ENCODE peak calls at places on chromosome 20, in nine cellular contexts. One of them, this sample, is unnamed.
A peak's percentile ranks its signal among the peaks of the same experiment; 100 is the strongest.

GRCh38 chr20:47681977-47682812 is 103.1 kb downstream of the SULF2 start:
- DNase-seq in WTC11: no peak
- DNase-seq in foreskin fibroblast: peak; percentile 17
- DNase-seq in neural progenitor cell: no peak
- DNase-seq in cardiac muscle cell: peak; percentile 91
- DNase-seq in esophagus squamous epithelium: no peak
- DNase-seq in nephron progenitor cell: no peak
- DNase-seq in astrocyte of the cerebellum: no peak
- DNase-seq in right lobe of liver: peak; percentile 36
- DNase-seq in this sample: no peak

GRCh38 chr20:62724692-62725595 is 16.3 kb downstream of the NTSR1 start:
- DNase-seq in nephron progenitor cell: no peak
- DNase-seq in astrocyte of the cerebellum: no peak
- DNase-seq in neural progenitor cell: no peak
- DNase-seq in WTC11: no peak
- DNase-seq in esophagus squamous epithelium: no peak
- DNase-seq in cardiac muscle cell: no peak
- DNase-seq in right lobe of liver: peak; percentile 8
- DNase-seq in foreskin fibroblast: no peak
- DNase-seq in this sample: no peak

GRCh38 chr20:881051-881820 is 34.9 kb downstream of the ANGPT4 start:
- DNase-seq in right lobe of liver: no peak
- DNase-seq in foreskin fibroblast: peak; percentile 23
- DNase-seq in nephron progenitor cell: no peak
- DNase-seq in neural progenitor cell: no peak
- DNase-seq in cardiac muscle cell: peak; percentile 57
- DNase-seq in WTC11: no peak
- DNase-seq in astrocyte of the cerebellum: no peak
- DNase-seq in esophagus squamous epithelium: no peak
- DNase-seq in this sample: no peak

GRCh38 chr20:1892122-1892385 is 3.2 kb upstream of the SIRPA start:
- DNase-seq in astrocyte of the cerebellum: no peak
- DNase-seq in neural progenitor cell: no peak
- DNase-seq in nephron progenitor cell: no peak
- DNase-seq in WTC11: no peak
- DNase-seq in esophagus squamous epithelium: no peak
- DNase-seq in foreskin fibroblast: no peak
- DNase-seq in cardiac muscle cell: no peak
- DNase-seq in right lobe of liver: no peak
- DNase-seq in this sample: no peak

GRCh38 chr20:1664911-1665310 is 7.3 kb upstream of the SIRPG start:
- DNase-seq in nephron progenitor cell: no peak
- DNase-seq in cardiac muscle cell: no peak
- DNase-seq in esophagus squamous epithelium: no peak
- DNase-seq in foreskin fibroblast: no peak
- DNase-seq in right lobe of liver: no peak
- DNase-seq in neural progenitor cell: no peak
- DNase-seq in WTC11: no peak
- DNase-seq in astrocyte of the cerebellum: no peak
- DNase-seq in this sample: no peak

GRCh38 chr20:2967841-2968240 is 75.6 kb upstream of the GNRH2 start:
- DNase-seq in foreskin fibroblast: no peak
- DNase-seq in esophagus squamous epithelium: no peak
- DNase-seq in astrocyte of the cerebellum: no peak
- DNase-seq in WTC11: no peak
- DNase-seq in cardiac muscle cell: no peak
- DNase-seq in neural progenitor cell: peak; percentile 3
- DNase-seq in right lobe of liver: no peak
- DNase-seq in nephron progenitor cell: no peak
- DNase-seq in this sample: no peak

GRCh38 chr20:63151554-63152321 is 64.2 kb downstream of the YTHDF1 start:
- DNase-seq in right lobe of liver: no peak
- DNase-seq in astrocyte of the cerebellum: no peak
- DNase-seq in nephron progenitor cell: no peak
- DNase-seq in neural progenitor cell: no peak
- DNase-seq in cardiac muscle cell: peak; percentile 49
- DNase-seq in foreskin fibroblast: peak; percentile 10
- DNase-seq in esophagus squamous epithelium: no peak
- DNase-seq in WTC11: no peak
- DNase-seq in this sample: no peak

GRCh38 chr20:42435230-42435629 is 754.5 kb downstream of the PTPRT start:
- DNase-seq in esophagus squamous epithelium: no peak
- DNase-seq in nephron progenitor cell: no peak
- DNase-seq in foreskin fibroblast: no peak
- DNase-seq in right lobe of liver: no peak
- DNase-seq in WTC11: no peak
- DNase-seq in astrocyte of the cerebellum: no peak
- DNase-seq in cardiac muscle cell: no peak
- DNase-seq in neural progenitor cell: no peak
- DNase-seq in this sample: no peak

GRCh38 chr20:8757146-8757545 is 311.7 kb upstream of the PLCB4 start:
- DNase-seq in right lobe of liver: no peak
- DNase-seq in esophagus squamous epithelium: no peak
- DNase-seq in foreskin fibroblast: peak; percentile 85
- DNase-seq in cardiac muscle cell: peak; percentile 71
- DNase-seq in WTC11: no peak
- DNase-seq in neural progenitor cell: no peak
- DNase-seq in nephron progenitor cell: no peak
- DNase-seq in astrocyte of the cerebellum: peak; percentile 15
- DNase-seq in this sample: no peak

GRCh38 chr20:2658414-2659354 is 5.3 kb downstream of the IDH3B start:
- DNase-seq in nephron progenitor cell: no peak
- DNase-seq in WTC11: no peak
- DNase-seq in cardiac muscle cell: no peak
- DNase-seq in neural progenitor cell: no peak
- DNase-seq in esophagus squamous epithelium: no peak
- DNase-seq in foreskin fibroblast: no peak
- DNase-seq in right lobe of liver: no peak
- DNase-seq in astrocyte of the cerebellum: no peak
- DNase-seq in this sample: no peak

GRCh38 chr20:1478566-1478965 is 11.9 kb upstream of the NSFL1C start:
- DNase-seq in neural progenitor cell: no peak
- DNase-seq in nephron progenitor cell: no peak
- DNase-seq in astrocyte of the cerebellum: no peak
- DNase-seq in WTC11: no peak
- DNase-seq in esophagus squamous epithelium: no peak
- DNase-seq in cardiac muscle cell: peak; percentile 23
- DNase-seq in foreskin fibroblast: peak; percentile 41
- DNase-seq in right lobe of liver: no peak
- DNase-seq in this sample: no peak

GRCh38 chr20:3858689-3859088 is 12.1 kb downstream of the MAVS start:
- DNase-seq in right lobe of liver: no peak
- DNase-seq in foreskin fibroblast: no peak
- DNase-seq in neural progenitor cell: no peak
- DNase-seq in astrocyte of the cerebellum: no peak
- DNase-seq in cardiac muscle cell: no peak
- DNase-seq in esophagus squamous epithelium: no peak
- DNase-seq in nephron progenitor cell: no peak
- DNase-seq in WTC11: no peak
- DNase-seq in this sample: no peak

GRCh38 chr20:21082584-21082983 is 23.6 kb downstream of the LINC00237 start:
- DNase-seq in esophagus squamous epithelium: no peak
- DNase-seq in right lobe of liver: no peak
- DNase-seq in cardiac muscle cell: no peak
- DNase-seq in astrocyte of the cerebellum: no peak
- DNase-seq in neural progenitor cell: no peak
- DNase-seq in nephron progenitor cell: no peak
- DNase-seq in foreskin fibroblast: no peak
- DNase-seq in WTC11: no peak
- DNase-seq in this sample: no peak

GRCh38 chr20:63933646-63934045 is 22.6 kb downstream of the UCKL1 start:
- DNase-seq in WTC11: no peak
- DNase-seq in neural progenitor cell: no peak
- DNase-seq in cardiac muscle cell: no peak
- DNase-seq in esophagus squamous epithelium: no peak
- DNase-seq in astrocyte of the cerebellum: no peak
- DNase-seq in nephron progenitor cell: no peak
- DNase-seq in foreskin fibroblast: no peak
- DNase-seq in right lobe of liver: no peak
- DNase-seq in this sample: no peak

GRCh38 chr20:31602779-31603441 is 2.2 kb upstream of the ID1 start:
- DNase-seq in esophagus squamous epithelium: no peak
- DNase-seq in cardiac muscle cell: peak; percentile 70
- DNase-seq in astrocyte of the cerebellum: peak; percentile 90
- DNase-seq in foreskin fibroblast: peak; percentile 73
- DNase-seq in nephron progenitor cell: peak; percentile 16
- DNase-seq in neural progenitor cell: no peak
- DNase-seq in right lobe of liver: no peak
- DNase-seq in WTC11: no peak
- DNase-seq in this sample: no peak

GRCh38 chr20:4153251-4153650 is 137.9 kb upstream of the RNF24 start:
- DNase-seq in foreskin fibroblast: no peak
- DNase-seq in right lobe of liver: no peak
- DNase-seq in WTC11: no peak
- DNase-seq in cardiac muscle cell: no peak
- DNase-seq in neural progenitor cell: peak; percentile 74
- DNase-seq in nephron progenitor cell: no peak
- DNase-seq in astrocyte of the cerebellum: no peak
- DNase-seq in esophagus squamous epithelium: no peak
- DNase-seq in this sample: no peak

GRCh38 chr20:6976535-6976934 is 209.0 kb downstream of the BMP2 start:
- DNase-seq in WTC11: no peak
- DNase-seq in astrocyte of the cerebellum: no peak
- DNase-seq in esophagus squamous epithelium: no peak
- DNase-seq in nephron progenitor cell: no peak
- DNase-seq in right lobe of liver: no peak
- DNase-seq in foreskin fibroblast: peak; percentile 18
- DNase-seq in neural progenitor cell: no peak
- DNase-seq in cardiac muscle cell: no peak
- DNase-seq in this sample: no peak

GRCh38 chr20:32779500-32780215 is 17.5 kb downstream of the DNMT3B start:
- DNase-seq in right lobe of liver: no peak
- DNase-seq in foreskin fibroblast: no peak
- DNase-seq in nephron progenitor cell: peak; percentile 84
- DNase-seq in esophagus squamous epithelium: no peak
- DNase-seq in neural progenitor cell: peak; percentile 92
- DNase-seq in astrocyte of the cerebellum: no peak
- DNase-seq in WTC11: peak; percentile 81
- DNase-seq in cardiac muscle cell: no peak
- DNase-seq in this sample: peak; percentile 63
- TF ChIP-seq CTCF in right lobe of liver: no peak
- TF ChIP-seq CTCF in foreskin fibroblast: no peak
- TF ChIP-seq CTCF in nephron progenitor cell: no peak
- TF ChIP-seq CTCF in esophagus squamous epithelium: no peak
- TF ChIP-seq CTCF in neural progenitor cell: peak; percentile 33
- TF ChIP-seq CTCF in astrocyte of the cerebellum: no peak
- TF ChIP-seq CTCF in WTC11: no peak
- TF ChIP-seq CTCF in cardiac muscle cell: no peak
- TF ChIP-seq CTCF in this sample: no peak

GRCh38 chr20:44888226-44889103 is 3.0 kb downstream of the YWHAB start:
- DNase-seq in astrocyte of the cerebellum: no peak
- DNase-seq in cardiac muscle cell: peak; percentile 32
- DNase-seq in right lobe of liver: no peak
- DNase-seq in WTC11: no peak
- DNase-seq in nephron progenitor cell: no peak
- DNase-seq in esophagus squamous epithelium: no peak
- DNase-seq in neural progenitor cell: no peak
- DNase-seq in foreskin fibroblast: no peak
- DNase-seq in this sample: no peak
- TF ChIP-seq CTCF in astrocyte of the cerebellum: no peak
- TF ChIP-seq CTCF in cardiac muscle cell: peak; percentile 41
- TF ChIP-seq CTCF in right lobe of liver: peak; percentile 12
- TF ChIP-seq CTCF in WTC11: no peak
- TF ChIP-seq CTCF in nephron progenitor cell: peak; percentile 14
- TF ChIP-seq CTCF in esophagus squamous epithelium: peak; percentile 44
- TF ChIP-seq CTCF in neural progenitor cell: peak; percentile 15
- TF ChIP-seq CTCF in foreskin fibroblast: peak; percentile 24
- TF ChIP-seq CTCF in this sample: peak; percentile 43

DNA sequence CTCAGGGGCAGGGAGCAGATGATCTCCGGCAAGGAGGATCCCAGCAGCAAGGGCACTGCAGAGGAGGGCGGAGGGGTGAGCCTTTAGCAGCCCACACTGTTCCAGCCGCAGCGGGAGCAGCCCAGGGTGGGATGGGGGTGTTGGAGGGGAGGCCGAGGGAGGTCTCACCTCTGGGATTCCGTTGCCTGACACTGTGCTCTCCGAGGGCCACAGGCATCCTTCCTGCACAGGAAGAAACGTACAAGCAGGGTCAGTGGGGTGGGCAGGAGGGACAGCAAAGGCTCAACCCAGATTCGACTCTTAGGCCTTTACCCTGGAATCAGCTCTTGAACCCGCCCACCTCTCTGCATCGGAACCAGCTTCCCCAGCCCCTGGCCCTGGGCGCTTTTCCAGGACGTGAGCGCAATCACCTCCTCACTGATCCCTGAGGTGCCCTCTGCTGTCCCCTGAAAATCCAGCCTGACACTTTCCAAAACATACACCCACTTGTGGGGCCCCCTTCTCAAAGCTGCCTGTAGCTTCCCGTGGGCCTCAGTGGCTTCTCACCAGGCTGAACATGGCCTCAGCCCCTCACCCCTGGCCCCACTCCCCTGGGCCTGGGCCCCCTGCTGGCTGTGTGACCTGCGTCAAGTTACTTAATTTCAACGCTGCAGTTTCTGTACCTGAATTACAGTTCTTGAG is 32.8 kb upstream of the ZBP1 start:
- DNase-seq in cardiac muscle cell: no peak
- DNase-seq in foreskin fibroblast: no peak
- DNase-seq in right lobe of liver: no peak
- DNase-seq in WTC11: no peak
- DNase-seq in esophagus squamous epithelium: no peak
- DNase-seq in nephron progenitor cell: no peak
- DNase-seq in neural progenitor cell: no peak
- DNase-seq in astrocyte of the cerebellum: no peak
- DNase-seq in this sample: no peak
- TF ChIP-seq CTCF in cardiac muscle cell: no peak
- TF ChIP-seq CTCF in foreskin fibroblast: no peak
- TF ChIP-seq CTCF in right lobe of liver: no peak
- TF ChIP-seq CTCF in WTC11: no peak
- TF ChIP-seq CTCF in esophagus squamous epithelium: no peak
- TF ChIP-seq CTCF in nephron progenitor cell: no peak
- TF ChIP-seq CTCF in neural progenitor cell: no peak
- TF ChIP-seq CTCF in astrocyte of the cerebellum: no peak
- TF ChIP-seq CTCF in this sample: no peak

DNA sequence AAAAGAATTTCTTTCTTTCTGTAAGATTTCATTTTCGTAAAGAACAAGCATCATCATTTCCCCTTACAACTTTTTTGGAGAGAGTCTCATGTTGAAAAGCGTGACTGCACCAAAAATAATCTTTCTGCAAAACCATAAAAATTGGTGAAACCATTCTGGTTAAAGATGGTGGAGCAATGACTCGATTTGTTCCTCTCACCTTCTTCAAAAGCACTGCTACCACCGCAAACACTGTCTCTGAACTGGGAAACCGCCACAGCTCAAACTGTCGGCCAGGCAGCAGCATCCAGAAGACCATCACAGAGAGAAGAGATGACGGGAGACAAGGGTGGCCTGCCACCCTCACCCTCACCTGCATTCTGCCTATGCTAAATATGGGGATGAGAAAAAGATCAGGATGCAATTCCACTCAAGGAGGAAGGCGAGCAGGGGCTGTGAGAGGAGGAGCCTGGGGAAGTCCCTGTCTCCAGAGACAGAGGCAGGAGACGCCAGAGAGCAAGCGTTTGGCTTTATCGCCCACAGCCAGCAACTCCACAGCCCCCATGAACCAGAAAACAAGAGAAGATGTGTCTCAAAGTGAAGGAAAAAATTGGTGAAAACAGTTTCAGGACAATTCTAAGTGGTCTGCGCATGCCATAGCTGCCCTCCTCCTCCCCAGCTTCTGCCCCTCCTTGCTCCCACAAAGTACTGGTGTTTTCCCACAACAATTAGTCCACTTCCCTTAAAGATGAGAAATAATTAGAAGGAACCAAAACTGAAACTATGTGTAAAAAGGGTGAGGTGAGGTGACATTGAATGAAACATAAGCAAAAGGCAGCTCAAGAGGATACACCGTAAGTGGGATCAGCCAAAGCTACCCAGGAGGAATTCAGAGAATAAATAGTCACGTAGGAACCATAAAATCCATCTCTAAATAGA is 255.5 kb downstream of the KIF16B start:
- DNase-seq in esophagus squamous epithelium: no peak
- DNase-seq in right lobe of liver: no peak
- DNase-seq in neural progenitor cell: no peak
- DNase-seq in foreskin fibroblast: no peak
- DNase-seq in nephron progenitor cell: no peak
- DNase-seq in astrocyte of the cerebellum: no peak
- DNase-seq in cardiac muscle cell: no peak
- DNase-seq in WTC11: no peak
- DNase-seq in this sample: no peak
- TF ChIP-seq CTCF in esophagus squamous epithelium: no peak
- TF ChIP-seq CTCF in right lobe of liver: no peak
- TF ChIP-seq CTCF in neural progenitor cell: no peak
- TF ChIP-seq CTCF in foreskin fibroblast: no peak
- TF ChIP-seq CTCF in nephron progenitor cell: no peak
- TF ChIP-seq CTCF in astrocyte of the cerebellum: no peak
- TF ChIP-seq CTCF in cardiac muscle cell: no peak
- TF ChIP-seq CTCF in WTC11: no peak
- TF ChIP-seq CTCF in this sample: no peak